ENCODE peak calls at places on chromosomes 11 and 22, in four cellular contexts. One of them, this sample, is unnamed.
A peak's percentile ranks its signal among the peaks of the same experiment; 100 is the strongest.

GRCh38 chr11:47433157-47433556 is 6.9 kb upstream of the PSMC3 start:
- DNase-seq in A549: peak; percentile 37
- DNase-seq in nephron progenitor cell: no peak
- DNase-seq in stimulated activated CD4-positive, alpha-beta T cell treated with anti-CD3 and anti-CD28 coated beads, Interleukin-4, amount 100 ng/mL, for 24 hours: no peak
- DNase-seq in this sample: no peak

GRCh38 chr11:103826856-103827255 is 209.6 kb upstream of the DDI1 start:
- DNase-seq in A549: no peak
- DNase-seq in nephron progenitor cell: no peak
- DNase-seq in stimulated activated CD4-positive, alpha-beta T cell treated with anti-CD3 and anti-CD28 coated beads, Interleukin-4, amount 100 ng/mL, for 24 hours: no peak
- DNase-seq in this sample: no peak

GRCh38 chr11:44424841-44425240 is 114.9 kb upstream of the ALX4 start:
- DNase-seq in stimulated activated CD4-positive, alpha-beta T cell treated with anti-CD3 and anti-CD28 coated beads, Interleukin-4, amount 100 ng/mL, for 24 hours: no peak
- DNase-seq in nephron progenitor cell: no peak
- DNase-seq in A549: no peak
- DNase-seq in this sample: no peak

GRCh38 chr11:115776916-115777315 is 272.7 kb upstream of the CADM1 start:
- DNase-seq in nephron progenitor cell: no peak
- DNase-seq in stimulated activated CD4-positive, alpha-beta T cell treated with anti-CD3 and anti-CD28 coated beads, Interleukin-4, amount 100 ng/mL, for 24 hours: no peak
- DNase-seq in A549: no peak
- DNase-seq in this sample: no peak

GRCh38 chr11:3007404-3008010 is 15.4 kb upstream of the NAP1L4 start:
- DNase-seq in A549: no peak
- DNase-seq in nephron progenitor cell: no peak
- DNase-seq in stimulated activated CD4-positive, alpha-beta T cell treated with anti-CD3 and anti-CD28 coated beads, Interleukin-4, amount 100 ng/mL, for 24 hours: no peak
- DNase-seq in this sample: no peak

GRCh38 chr11:130427581-130428211 is 713 bp downstream of the ADAMTS8 start:
- DNase-seq in nephron progenitor cell: peak; percentile 62
- DNase-seq in A549: no peak
- DNase-seq in stimulated activated CD4-positive, alpha-beta T cell treated with anti-CD3 and anti-CD28 coated beads, Interleukin-4, amount 100 ng/mL, for 24 hours: no peak
- DNase-seq in this sample: no peak

GRCh38 chr11:3088806-3089205 is 31.6 kb upstream of the CARS1 start:
- DNase-seq in A549: no peak
- DNase-seq in stimulated activated CD4-positive, alpha-beta T cell treated with anti-CD3 and anti-CD28 coated beads, Interleukin-4, amount 100 ng/mL, for 24 hours: no peak
- DNase-seq in nephron progenitor cell: no peak
- DNase-seq in this sample: no peak

GRCh38 chr22:36362077-36362476 is 25.7 kb downstream of the MYH9 start:
- DNase-seq in A549: no peak
- DNase-seq in nephron progenitor cell: no peak
- DNase-seq in stimulated activated CD4-positive, alpha-beta T cell treated with anti-CD3 and anti-CD28 coated beads, Interleukin-4, amount 100 ng/mL, for 24 hours: no peak
- DNase-seq in this sample: no peak

GRCh38 chr11:92550411-92550810 is 325.8 kb downstream of the FAT3 start:
- DNase-seq in A549: no peak
- DNase-seq in stimulated activated CD4-positive, alpha-beta T cell treated with anti-CD3 and anti-CD28 coated beads, Interleukin-4, amount 100 ng/mL, for 24 hours: no peak
- DNase-seq in nephron progenitor cell: no peak
- DNase-seq in this sample: no peak

GRCh38 chr11:128289048-128289447 is 298.3 kb downstream of the ETS1 start:
- DNase-seq in A549: no peak
- DNase-seq in nephron progenitor cell: no peak
- DNase-seq in stimulated activated CD4-positive, alpha-beta T cell treated with anti-CD3 and anti-CD28 coated beads, Interleukin-4, amount 100 ng/mL, for 24 hours: peak; percentile 66
- DNase-seq in this sample: peak; percentile 59

GRCh38 chr11:84905411-84905810 is 721.7 kb downstream of the DLG2 start:
- DNase-seq in A549: no peak
- DNase-seq in nephron progenitor cell: no peak
- DNase-seq in stimulated activated CD4-positive, alpha-beta T cell treated with anti-CD3 and anti-CD28 coated beads, Interleukin-4, amount 100 ng/mL, for 24 hours: no peak
- DNase-seq in this sample: no peak

GRCh38 chr11:44681698-44682097 is 45.1 kb upstream of the TSPAN18 start:
- DNase-seq in A549: no peak
- DNase-seq in stimulated activated CD4-positive, alpha-beta T cell treated with anti-CD3 and anti-CD28 coated beads, Interleukin-4, amount 100 ng/mL, for 24 hours: no peak
- DNase-seq in nephron progenitor cell: no peak
- DNase-seq in this sample: no peak

GRCh38 chr22:40238425-40239344 is 61.0 kb downstream of the TNRC6B start:
- DNase-seq in A549: peak; percentile 59
- DNase-seq in nephron progenitor cell: no peak
- DNase-seq in stimulated activated CD4-positive, alpha-beta T cell treated with anti-CD3 and anti-CD28 coated beads, Interleukin-4, amount 100 ng/mL, for 24 hours: no peak
- DNase-seq in this sample: peak; percentile 42

GRCh38 chr11:83773950-83774880 is 488.0 kb upstream of the CCDC90B start:
- DNase-seq in A549: no peak
- DNase-seq in nephron progenitor cell: no peak
- DNase-seq in stimulated activated CD4-positive, alpha-beta T cell treated with anti-CD3 and anti-CD28 coated beads, Interleukin-4, amount 100 ng/mL, for 24 hours: no peak
- DNase-seq in this sample: no peak

GRCh38 chr11:95736268-95737208 is 53.0 kb downstream of the FAM76B start:
- DNase-seq in nephron progenitor cell: no peak
- DNase-seq in A549: no peak
- DNase-seq in stimulated activated CD4-positive, alpha-beta T cell treated with anti-CD3 and anti-CD28 coated beads, Interleukin-4, amount 100 ng/mL, for 24 hours: no peak
- DNase-seq in this sample: no peak

GRCh38 chr11:123449436-123449835 is 19.4 kb downstream of the GRAMD1B start:
- DNase-seq in stimulated activated CD4-positive, alpha-beta T cell treated with anti-CD3 and anti-CD28 coated beads, Interleukin-4, amount 100 ng/mL, for 24 hours: no peak
- DNase-seq in nephron progenitor cell: no peak
- DNase-seq in A549: no peak
- DNase-seq in this sample: no peak

GRCh38 chr11:120254788-120255518 is 15.0 kb downstream of the POU2F3 start:
- DNase-seq in nephron progenitor cell: peak; percentile 30
- DNase-seq in stimulated activated CD4-positive, alpha-beta T cell treated with anti-CD3 and anti-CD28 coated beads, Interleukin-4, amount 100 ng/mL, for 24 hours: no peak
- DNase-seq in A549: no peak
- DNase-seq in this sample: no peak

GRCh38 chr11:129434641-129435498 is 59.2 kb downstream of the BARX2 start:
- DNase-seq in stimulated activated CD4-positive, alpha-beta T cell treated with anti-CD3 and anti-CD28 coated beads, Interleukin-4, amount 100 ng/mL, for 24 hours: no peak
- DNase-seq in nephron progenitor cell: no peak
- DNase-seq in A549: no peak
- DNase-seq in this sample: no peak